ENCODE peak calls at places on chromosome 19, in seven cellular contexts. G is NCI-H2107; Y is glutamatergic neuron; A is GM23248; F is stimulated activated CD8-positive, alpha-beta memory T cell treated with anti-CD3 and anti-CD28 coated beads, Interleukin-2, amount 100 ng/mL, for 48 hours; R is SW 1271; O is NCI-H446 treated with DMSO at 0.1 percent for 48 hours. K is an unnamed sample.
A peak's percentile ranks its signal among the peaks of the same experiment; 100 is the strongest.

GRCh38 chr19:50192463-50193211 is 10.8 kb upstream of the MYH14 start:
- DNase-seq in F (no peak), Y (no peak), G (no peak), A (no peak), O (no peak), R (no peak), K (no peak)

GRCh38 chr19:27858981-27859581 is 1353.9 kb downstream of the UQCRFS1 start:
- DNase-seq in G (no peak), F (no peak), Y (no peak), A (no peak), O (no peak), R (no peak), K (no peak)

GRCh38 chr19:5092444-5092843 is 123.5 kb downstream of the KDM4B start:
- DNase-seq in O (no peak), G (no peak), F (no peak), R (no peak), Y (no peak), A (no peak), K (no peak)

GRCh38 chr19:34276614-34277013 is 22.3 kb downstream of the GARRE1 start:
- DNase-seq in F (no peak), R (no peak), Y (no peak), A (no peak), G (no peak), O (no peak), K (no peak)

GRCh38 chr19:34232566-34233481 is 21.5 kb upstream of the GARRE1 start:
- DNase-seq in R (no peak), Y (no peak), O (no peak), F (no peak), G (no peak), A (peak; percentile 96), K (peak; percentile 96)

GRCh38 chr19:9075064-9075964 is 11.5 kb upstream of the OR1M1 start:
- DNase-seq in F (no peak), G (peak; percentile 16), A (peak; percentile 83), R (peak; percentile 91), O (peak; percentile 78), Y (no peak), K (peak; percentile 100)

GRCh38 chr19:55866521-55866920 is 30.2 kb downstream of the NLRP4 start:
- DNase-seq in Y (no peak), A (no peak), G (no peak), O (no peak), F (no peak), R (no peak), K (no peak)

GRCh38 chr19:46147791-46148288 is at the start of gene IGFL2:
- DNase-seq in A (peak; percentile 39), F (no peak), Y (no peak), R (no peak), G (no peak), O (no peak), K (peak; percentile 8)

GRCh38 chr19:38135150-38135998 is 88.6 kb downstream of the DPF1 start:
- DNase-seq in Y (no peak), F (no peak), A (peak; percentile 5), O (no peak), R (no peak), G (no peak), K (no peak)

GRCh38 chr19:13639342-13639929 is 124.9 kb upstream of the MRI1 start:
- DNase-seq in O (no peak), R (no peak), G (no peak), Y (no peak), F (no peak), A (no peak), K (no peak)

GRCh38 chr19:15843186-15843585 is 27.7 kb upstream of the OR10H1 start:
- DNase-seq in F (no peak), G (no peak), O (no peak), A (no peak), Y (no peak), R (no peak), K (no peak)

GRCh38 chr19:33171916-33172359 is 22.2 kb upstream of the LRP3 start:
- DNase-seq in O (no peak), Y (no peak), G (no peak), R (no peak), F (no peak), A (peak; percentile 70), K (peak; percentile 68)

GRCh38 chr19:18776288-18776594 is 14.9 kb downstream of the COMP start:
- DNase-seq in R (no peak), Y (no peak), A (peak; percentile 79), G (no peak), F (no peak), O (no peak), K (peak; percentile 77)

GRCh38 chr19:852136-853013 is at the start of gene ELANE:
- DNase-seq in F (no peak), R (no peak), A (no peak), G (no peak), Y (no peak), O (no peak), K (no peak)

GRCh38 chr19:41682437-41682836 is 5.6 kb downstream of the CEACAM7 start:
- DNase-seq in R (no peak), F (no peak), G (no peak), A (no peak), O (no peak), Y (no peak), K (no peak)

GRCh38 chr19:20039203-20039723 is at the start of gene ZNF682:
- DNase-seq in O (no peak), F (peak; percentile 88), R (peak; percentile 41), Y (peak; percentile 98), A (peak; percentile 99), G (peak; percentile 81), K (peak; percentile 86)

GRCh38 chr19:1748115-1748702 is 5.1 kb upstream of the ONECUT3 start:
- DNase-seq in R (no peak), O (no peak), Y (no peak), F (no peak), A (no peak), G (no peak), K (peak; percentile 43)

GRCh38 chr19:40512473-40513344 is 45.9 kb downstream of the SPTBN4 start:
- DNase-seq in O (no peak), F (no peak), R (no peak), G (no peak), A (peak; percentile 65), Y (peak; percentile 74), K (no peak)

GRCh38 chr19:53285087-53285486 is 17.6 kb upstream of the VN1R4 start:
- DNase-seq in G (no peak), Y (no peak), O (no peak), R (no peak), A (no peak), F (no peak), K (no peak)

GRCh38 chr19:46717716-46718143 is 816 bp upstream of the PRKD2 start:
- DNase-seq in A (peak; percentile 45), G (no peak), O (no peak), F (no peak), Y (no peak), R (no peak), K (no peak)

GRCh38 chr19:51247972-51248371 is 2.9 kb upstream of the SIGLECL1 start:
- DNase-seq in F (no peak), A (no peak), Y (no peak), G (no peak), R (no peak), O (no peak), K (no peak)

GRCh38 chr19:32708457-32708856 is 11.1 kb upstream of the TDRD12 start:
- DNase-seq in F (no peak), O (no peak), Y (no peak), G (no peak), R (no peak), A (no peak), K (no peak)

GRCh38 chr19:52188822-52189744 is 769 bp upstream of the PPP2R1A start:
- DNase-seq in R (no peak), G (peak; percentile 100), Y (peak; percentile 96), A (peak; percentile 75), F (no peak), O (peak; percentile 88), K (no peak)

GRCh38 chr19:19627716-19628498 is at the start of gene LPAR2:
- DNase-seq in A (peak; percentile 36), G (peak; percentile 35), F (peak; percentile 50), O (no peak), R (no peak), Y (peak; percentile 91), K (peak; percentile 43)

GRCh38 chr19:58128041-58128685 is 22.4 kb downstream of the ZNF329 start:
- DNase-seq in A (peak; percentile 14), G (no peak), Y (no peak), F (no peak), O (no peak), R (no peak), K (no peak)

GRCh38 chr19:16285769-16286564 is 38.7 kb upstream of the KLF2 start:
- DNase-seq in R (no peak), Y (no peak), F (no peak), A (no peak), G (peak; percentile 66), O (no peak), K (peak; percentile 43)

GRCh38 chr19:13022859-13023636 is 27.8 kb downstream of the NFIX start:
- DNase-seq in F (no peak), G (peak; percentile 68), R (no peak), O (peak; percentile 91), A (peak; percentile 96), Y (no peak), K (peak; percentile 95)

GRCh38 chr19:32287811-32288227 is 57.6 kb upstream of the ZNF507 start:
- DNase-seq in A (peak; percentile 76), O (no peak), Y (peak; percentile 72), R (no peak), G (no peak), F (peak; percentile 4), K (peak; percentile 51)

GRCh38 chr19:34215006-34215665 is 39.2 kb upstream of the GARRE1 start:
- DNase-seq in Y (no peak), A (no peak), R (no peak), O (no peak), G (no peak), F (no peak), K (no peak)

GRCh38 chr19:42325896-42326771 is 699 bp downstream of the MEGF8 start:
- DNase-seq in F (no peak), G (no peak), Y (peak; percentile 54), O (no peak), A (peak; percentile 51), R (no peak), K (no peak)

GRCh38 chr19:49462492-49462891 is 9.5 kb downstream of the ALDH16A1 start:
- DNase-seq in R (no peak), F (no peak), Y (no peak), G (no peak), O (no peak), A (no peak), K (no peak)

GRCh38 chr19:46326608-46327007 is 20.3 kb upstream of the PPP5C start:
- DNase-seq in Y (no peak), A (no peak), F (no peak), R (no peak), G (no peak), O (no peak), K (no peak)

GRCh38 chr19:35793381-35794165 is 18.2 kb downstream of the ARHGAP33 start:
- DNase-seq in F (no peak), A (peak; percentile 88), R (no peak), G (no peak), O (no peak), Y (no peak), K (no peak)

GRCh38 chr19:57947419-57948134 is at the start of gene ZNF256:
- DNase-seq in O (peak; percentile 8), G (peak; percentile 74), R (peak; percentile 78), A (peak; percentile 97), F (peak; percentile 84), Y (peak; percentile 98), K (peak; percentile 96)

GRCh38 chr19:41234512-41235208 is 15.6 kb downstream of the AXL start:
- DNase-seq in Y (no peak), O (no peak), R (no peak), G (no peak), F (no peak), A (no peak), K (no peak)

GRCh38 chr19:18591735-18592385 is 3.3 kb downstream of the REX1BD start:
- DNase-seq in O (no peak), A (peak; percentile 62), Y (no peak), G (no peak), R (no peak), F (no peak), K (no peak)

GRCh38 chr19:56066152-56067023 is 54.7 kb downstream of the ZNF787 start:
- DNase-seq in A (peak; percentile 61), G (peak; percentile 23), R (no peak), F (peak; percentile 29), O (no peak), Y (peak; percentile 85), K (peak; percentile 36)

GRCh38 chr19:45079063-45079910 is at the start of gene GEMIN7:
- DNase-seq in Y (peak; percentile 92), F (peak; percentile 79), O (peak; percentile 47), G (peak; percentile 70), R (no peak), A (peak; percentile 92), K (peak; percentile 68)